ENCODE peak calls at places on chromosomes 1 and 21, in nine cellular contexts. C is uterus, Y is A549, U is testis, M is IMR-90, A is lower leg skin, O is adrenal gland, D is Peyer's patch, Z is sigmoid colon. L is an unnamed sample.

GRCh38 chr1:154497026-154497806 is 4.8 kb upstream of the TDRD10 start:
- DNase-seq in D (peak), O (peak), C (no peak), U (peak), Z (no peak), M (no peak), A (no peak), Y (no peak), L (no peak)

GRCh38 chr1:145956361-145956760 is 1.5 kb downstream of the LIX1L start:
- DNase-seq in Z (no peak), O (no peak), Y (no peak), U (no peak), C (no peak), M (no peak), D (no peak), A (no peak), L (no peak)

GRCh38 chr1:241447056-241447649 is 72.4 kb downstream of the FH start:
- DNase-seq in Y (no peak), A (no peak), M (peak), Z (no peak), O (no peak), C (no peak), D (no peak), U (no peak), L (no peak)

GRCh38 chr1:247908761-247909160 is 11.3 kb upstream of the OR2T8 start:
- DNase-seq in C (no peak), Z (no peak), D (no peak), U (no peak), M (no peak), Y (no peak), O (no peak), A (no peak), L (no peak)

GRCh38 chr1:17290553-17290952 is 17.4 kb upstream of the PADI4 start:
- DNase-seq in O (no peak), Z (no peak), D (no peak), Y (no peak), C (no peak), A (no peak), M (no peak), U (no peak), L (no peak)

GRCh38 chr1:39195166-39196111 is 9.1 kb upstream of the MACF1 start:
- DNase-seq in Y (no peak), M (peak), A (no peak), Z (no peak), C (no peak), O (no peak), D (no peak), U (no peak), L (peak)

GRCh38 chr1:41537257-41537656 is 52.8 kb upstream of the EDN2 start:
- DNase-seq in O (no peak), A (no peak), M (no peak), C (peak), U (no peak), D (no peak), Z (peak), Y (no peak), L (no peak)

GRCh38 chr21:45698493-45698947 is 55.0 kb downstream of the PCBP3 start:
- DNase-seq in U (peak), C (peak), Y (no peak), D (peak), M (peak), O (peak), A (peak), Z (peak), L (no peak)

GRCh38 chr1:231020816-231021215 is 19.2 kb downstream of the FAM89A start:
- DNase-seq in O (no peak), Y (no peak), D (no peak), C (no peak), U (no peak), Z (no peak), A (no peak), M (peak), L (no peak)

GRCh38 chr1:90780981-90781380 is 63.9 kb upstream of the BARHL2 start:
- DNase-seq in A (no peak), O (no peak), C (no peak), Z (no peak), M (no peak), D (no peak), Y (no peak), U (no peak), L (no peak)

GRCh38 chr1:4066860-4067599 is 167.0 kb upstream of the C1orf174 start:
- DNase-seq in Z (no peak), D (no peak), Y (no peak), U (no peak), C (no peak), M (no peak), O (no peak), A (no peak), L (no peak)

GRCh38 chr21:42537106-42537742 is 23.6 kb downstream of the SLC37A1 start:
- DNase-seq in Z (peak), O (no peak), U (no peak), Y (no peak), A (no peak), M (no peak), D (no peak), C (no peak), L (peak)

GRCh38 chr1:185823471-185823870 is 89.3 kb downstream of the HMCN1 start:
- DNase-seq in Z (no peak), C (no peak), D (no peak), U (no peak), Y (no peak), O (no peak), M (peak), A (no peak), L (no peak)

GRCh38 chr1:204261746-204262505 is 48.1 kb upstream of the GOLT1A start:
- DNase-seq in Y (no peak), A (no peak), M (peak), C (no peak), O (no peak), U (no peak), D (no peak), Z (no peak), L (no peak)

GRCh38 chr1:2881556-2881955 is 80.1 kb upstream of the TTC34 start:
- DNase-seq in M (no peak), O (no peak), Y (no peak), A (no peak), Z (no peak), C (no peak), U (no peak), D (no peak), L (no peak)

GRCh38 chr21:38988211-38989096 is 182.7 kb downstream of the ETS2 start:
- DNase-seq in M (no peak), O (no peak), A (peak), C (no peak), Y (no peak), D (no peak), Z (peak), U (peak), L (no peak)

GRCh38 chr1:85406887-85407593 is 57.9 kb downstream of the DDAH1 start:
- DNase-seq in A (peak), U (peak), Z (peak), C (peak), D (no peak), Y (peak), O (peak), M (peak), L (no peak)

GRCh38 chr1:168225476-168226190 is at the start of gene SFT2D2:
- DNase-seq in U (peak), M (peak), Y (peak), Z (peak), C (peak), D (peak), O (peak), A (peak), L (peak)

GRCh38 chr1:194658090-194658439 is 1471.7 kb upstream of the B3GALT2 start:
- DNase-seq in C (no peak), O (no peak), D (no peak), A (no peak), U (no peak), Y (no peak), M (peak), Z (no peak), L (no peak)

GRCh38 chr1:29824025-29824424 is 587.7 kb downstream of the PTPRU start:
- DNase-seq in M (no peak), A (no peak), Y (no peak), Z (no peak), D (peak), U (no peak), C (no peak), O (no peak), L (no peak)

GRCh38 chr1:14743368-14743767 is 144.9 kb downstream of the KAZN start:
- DNase-seq in U (no peak), O (no peak), A (no peak), M (no peak), Y (no peak), C (no peak), Z (no peak), D (no peak), L (no peak)

GRCh38 chr1:116574581-116575291 is 3.9 kb upstream of the CD58 start:
- DNase-seq in O (peak), A (peak), D (peak), C (peak), M (peak), U (peak), Z (peak), Y (peak), L (peak)

GRCh38 chr1:179121159-179121938 is 39.5 kb downstream of the TOR3A start:
- DNase-seq in D (peak), Y (peak), C (no peak), M (peak), A (no peak), O (peak), U (peak), Z (no peak), L (peak)

GRCh38 chr1:232629250-232630046 is 485 bp downstream of the SIPA1L2 start:
- DNase-seq in U (peak), Y (peak), A (peak), D (no peak), Z (peak), O (peak), C (peak), M (no peak), L (peak)

GRCh38 chr1:35287807-35288640 is 19.5 kb downstream of the ZMYM4 start:
- DNase-seq in M (peak), A (no peak), O (no peak), Y (no peak), U (no peak), D (no peak), Z (no peak), C (no peak), L (no peak)

GRCh38 chr1:43348343-43348808 is 10.4 kb upstream of the CDC20 start:
- DNase-seq in M (no peak), Z (no peak), O (no peak), A (no peak), D (no peak), C (no peak), U (no peak), Y (peak), L (no peak)

GRCh38 chr1:2930016-2930815 is 91.1 kb upstream of the ACTRT2 start:
- DNase-seq in Y (no peak), D (no peak), A (no peak), M (no peak), Z (no peak), O (no peak), U (no peak), C (no peak), L (no peak)

GRCh38 chr1:38029725-38030511 is 16.7 kb downstream of the POU3F1 start:
- DNase-seq in O (peak), M (peak), A (no peak), D (peak), C (peak), U (peak), Y (no peak), Z (peak), L (no peak)

GRCh38 chr1:179080866-179081695 is 789 bp upstream of the TOR3A start:
- DNase-seq in D (no peak), U (no peak), A (no peak), M (no peak), Z (no peak), C (no peak), O (no peak), Y (no peak), L (peak)

GRCh38 chr1:17586172-17586963 is 46.9 kb downstream of the ARHGEF10L start:
- DNase-seq in Z (peak), A (no peak), C (no peak), D (no peak), O (no peak), M (peak), Y (no peak), U (no peak), L (no peak)

GRCh38 chr1:156284112-156284511 is at the start of gene TMEM79:
- DNase-seq in A (no peak), Y (no peak), O (no peak), D (no peak), M (no peak), C (no peak), Z (no peak), U (no peak), L (no peak)

GRCh38 chr1:156281281-156282142 is 1.1 kb downstream of the SMG5 start:
- DNase-seq in C (no peak), U (peak), M (peak), Y (no peak), Z (no peak), A (no peak), D (no peak), O (peak), L (peak)

GRCh38 chr1:156284762-156285161 is 637 bp downstream of the TMEM79 start:
- DNase-seq in Y (no peak), O (no peak), M (no peak), C (no peak), D (no peak), A (no peak), U (no peak), Z (no peak), L (no peak)

GRCh38 chr1:156282143-156282478 is 514 bp downstream of the SMG5 start:
- DNase-seq in C (no peak), Y (no peak), Z (no peak), A (no peak), O (no peak), U (peak), M (no peak), D (no peak), L (no peak)

DNA sequence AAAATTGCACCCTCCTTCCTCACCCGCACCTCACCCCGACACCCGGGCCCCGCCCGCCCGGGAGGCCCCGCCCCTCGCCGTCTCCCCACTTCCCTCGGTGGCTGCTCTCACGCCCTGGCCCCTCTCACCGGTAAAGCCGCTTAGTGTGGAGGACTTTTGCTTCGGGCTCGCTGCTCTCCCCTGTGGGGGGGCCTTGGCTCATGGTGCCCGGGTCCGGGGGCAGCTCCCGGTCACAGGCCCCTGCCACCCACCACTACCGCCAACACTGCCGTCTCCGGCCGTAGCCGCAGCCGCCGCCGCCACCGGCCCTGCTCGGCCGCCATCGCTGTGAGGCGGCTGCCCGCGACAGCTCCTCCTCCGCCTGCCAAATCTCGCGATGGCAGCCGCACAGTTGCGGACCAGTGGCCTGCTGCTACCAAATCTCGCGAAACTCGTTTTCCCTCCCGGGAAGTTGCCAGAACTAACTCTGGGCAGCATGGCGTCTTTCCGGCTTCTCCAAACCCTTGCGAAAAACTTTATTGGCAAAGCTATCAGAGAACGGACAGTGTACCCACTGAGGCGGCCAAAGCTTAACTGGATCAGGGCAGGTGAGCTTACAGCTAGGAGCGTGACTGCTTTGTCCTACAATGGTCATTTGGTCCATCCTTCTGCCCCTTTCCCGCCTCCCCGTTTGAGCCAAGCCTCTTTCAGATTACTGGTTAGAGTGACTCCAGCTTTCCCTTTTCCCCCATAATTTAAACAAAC is at the start of gene SMG5:
- DNase-seq in A (peak), Z (peak), D (peak), M (peak), O (peak), U (peak), Y (peak), C (peak), L (peak)
- TF ChIP-seq POLR2A in A (peak), Z (peak), D (peak), M (peak), O (peak), U (no peak), Y (peak), C (peak), L (peak)

GRCh38 chr1:234473123-234473522 is 5.9 kb downstream of the TARBP1 start:
- DNase-seq in U (no peak), D (no peak), A (no peak), Z (no peak), Y (no peak), M (no peak), C (no peak), O (no peak), L (peak)
- TF ChIP-seq POLR2A in U (no peak), D (no peak), A (no peak), Z (no peak), Y (no peak), M (no peak), C (no peak), O (no peak), L (no peak)

GRCh38 chr1:166999500-166999899 is 10.4 kb downstream of the MAEL start:
- DNase-seq in C (no peak), Z (no peak), U (no peak), O (no peak), A (no peak), M (no peak), Y (no peak), D (no peak), L (no peak)
- TF ChIP-seq POLR2A in C (no peak), Z (no peak), U (no peak), O (no peak), A (no peak), M (no peak), Y (no peak), D (no peak), L (no peak)

GRCh38 chr1:27863552-27863943 is 8.8 kb upstream of the THEMIS2 start:
- DNase-seq in O (peak), U (no peak), C (no peak), D (peak), Y (no peak), A (no peak), Z (no peak), M (no peak), L (no peak)

GRCh38 chr1:27864264-27864895 is 8.0 kb upstream of the THEMIS2 start:
- DNase-seq in D (peak), Y (no peak), O (peak), Z (no peak), U (no peak), M (no peak), C (no peak), A (no peak), L (no peak)

GRCh38 chr1:27861436-27861835 is 10.9 kb upstream of the THEMIS2 start:
- DNase-seq in O (no peak), D (no peak), U (no peak), M (no peak), A (no peak), C (no peak), Y (no peak), Z (no peak), L (no peak)

GRCh38 chr1:27862004-27862403 is 10.3 kb upstream of the THEMIS2 start:
- DNase-seq in O (no peak), C (no peak), Y (no peak), D (no peak), Z (no peak), U (no peak), M (no peak), A (no peak), L (no peak)

GRCh38 chr1:27862671-27863551 is 9.4 kb upstream of the THEMIS2 start:
- DNase-seq in Y (no peak), U (peak), O (peak), D (peak), M (peak), Z (peak), A (peak), C (no peak), L (no peak)
- TF ChIP-seq POLR2A in Y (no peak), U (no peak), O (no peak), D (peak), M (peak), Z (no peak), A (no peak), C (no peak), L (no peak)

GRCh38 chr1:229293528-229294204 is 22.8 kb downstream of the RAB4A start:
- DNase-seq in M (no peak), U (no peak), Z (no peak), D (no peak), A (no peak), Y (no peak), C (no peak), O (no peak), L (no peak)
- TF ChIP-seq POLR2A in M (no peak), U (no peak), Z (no peak), D (no peak), A (no peak), Y (no peak), C (no peak), O (no peak), L (no peak)

GRCh38 chr1:93680121-93681094 is 1.2 kb downstream of the BCAR3 start:
- DNase-seq in Z (peak), U (peak), O (peak), M (peak), A (peak), Y (peak), C (peak), D (peak), L (peak)
- TF ChIP-seq POLR2A in Z (no peak), U (no peak), O (no peak), M (no peak), A (no peak), Y (peak), C (peak), D (no peak), L (no peak)

L was measured in erythroblast.